ENCODE peak calls at places on chromosome 10, in four cellular contexts. One of them, this sample, is unnamed.
A peak's percentile ranks its signal among the peaks of the same experiment; 100 is the strongest.

GRCh38 chr10:87734987-87735827 is 75.5 kb downstream of the PAPSS2 start:
- DNase-seq in activated CD4-positive, alpha-beta T cell treated with anti-CD3 and anti-CD28 coated beads for 48 hours: no peak
- DNase-seq in chondrocyte: no peak
- DNase-seq in GM12891: peak; percentile 17
- DNase-seq in this sample: no peak

GRCh38 chr10:107165007-107165406 is 501 bp upstream of the SORCS1 start:
- DNase-seq in activated CD4-positive, alpha-beta T cell treated with anti-CD3 and anti-CD28 coated beads for 48 hours: no peak
- DNase-seq in chondrocyte: no peak
- DNase-seq in GM12891: no peak
- DNase-seq in this sample: no peak

GRCh38 chr10:131178521-131178920 is 133.0 kb downstream of the TCERG1L start:
- DNase-seq in activated CD4-positive, alpha-beta T cell treated with anti-CD3 and anti-CD28 coated beads for 48 hours: no peak
- DNase-seq in chondrocyte: no peak
- DNase-seq in GM12891: no peak
- DNase-seq in this sample: no peak

GRCh38 chr10:100508691-100509150 is 10.9 kb downstream of the SEC31B start:
- DNase-seq in activated CD4-positive, alpha-beta T cell treated with anti-CD3 and anti-CD28 coated beads for 48 hours: peak; percentile 54
- DNase-seq in chondrocyte: no peak
- DNase-seq in GM12891: no peak
- DNase-seq in this sample: peak; percentile 15

GRCh38 chr10:106384541-106384940 is 780.0 kb downstream of the SORCS1 start:
- DNase-seq in activated CD4-positive, alpha-beta T cell treated with anti-CD3 and anti-CD28 coated beads for 48 hours: no peak
- DNase-seq in chondrocyte: no peak
- DNase-seq in GM12891: no peak
- DNase-seq in this sample: no peak

GRCh38 chr10:82742478-82742877 is 867.5 kb downstream of the NRG3 start:
- DNase-seq in activated CD4-positive, alpha-beta T cell treated with anti-CD3 and anti-CD28 coated beads for 48 hours: no peak
- DNase-seq in chondrocyte: no peak
- DNase-seq in GM12891: no peak
- DNase-seq in this sample: no peak

GRCh38 chr10:8006274-8006999 is 48.1 kb upstream of the GATA3 start:
- DNase-seq in activated CD4-positive, alpha-beta T cell treated with anti-CD3 and anti-CD28 coated beads for 48 hours: no peak
- DNase-seq in chondrocyte: no peak
- DNase-seq in GM12891: no peak
- DNase-seq in this sample: no peak

GRCh38 chr10:71643904-71644303 is 75.7 kb downstream of the C10orf105 start:
- DNase-seq in activated CD4-positive, alpha-beta T cell treated with anti-CD3 and anti-CD28 coated beads for 48 hours: no peak
- DNase-seq in chondrocyte: no peak
- DNase-seq in GM12891: no peak
- DNase-seq in this sample: no peak

GRCh38 chr10:16986406-16987128 is 143.0 kb downstream of the CUBN start:
- DNase-seq in activated CD4-positive, alpha-beta T cell treated with anti-CD3 and anti-CD28 coated beads for 48 hours: no peak
- DNase-seq in chondrocyte: no peak
- DNase-seq in GM12891: no peak
- DNase-seq in this sample: no peak